ENCODE peak calls at places on chromosomes 2 and 18, in eight cellular contexts. One of them, this sample, is unnamed.

GRCh38 chr2:205133544-205133943 is 548.8 kb upstream of the NRP2 start:
- DNase-seq in GM12878: no peak
- DNase-seq in endothelial cell of umbilical vein: no peak
- DNase-seq in GM23338: no peak
- DNase-seq in HCT116: no peak
- DNase-seq in HepG2: no peak
- DNase-seq in K562: no peak
- DNase-seq in H1: no peak
- DNase-seq in this sample: no peak

GRCh38 chr2:208179028-208179609 is 10.7 kb downstream of the C2orf80 start:
- DNase-seq in GM12878: no peak
- DNase-seq in endothelial cell of umbilical vein: no peak
- DNase-seq in GM23338: peak
- DNase-seq in HCT116: no peak
- DNase-seq in HepG2: peak
- DNase-seq in K562: no peak
- DNase-seq in H1: no peak
- DNase-seq in this sample: no peak

GRCh38 chr2:217897816-217898806 is 104.7 kb downstream of the TNS1 start:
- DNase-seq in GM12878: no peak
- DNase-seq in endothelial cell of umbilical vein: no peak
- DNase-seq in GM23338: no peak
- DNase-seq in HCT116: no peak
- DNase-seq in HepG2: no peak
- DNase-seq in K562: no peak
- DNase-seq in H1: no peak
- DNase-seq in this sample: no peak

GRCh38 chr2:147345246-147345645 is 499.6 kb upstream of the ACVR2A start:
- DNase-seq in GM12878: no peak
- DNase-seq in endothelial cell of umbilical vein: no peak
- DNase-seq in GM23338: no peak
- DNase-seq in HCT116: no peak
- DNase-seq in HepG2: no peak
- DNase-seq in K562: no peak
- DNase-seq in H1: no peak
- DNase-seq in this sample: no peak

GRCh38 chr2:195363496-195363895 is 293.5 kb upstream of the SLC39A10 start:
- DNase-seq in GM12878: no peak
- DNase-seq in endothelial cell of umbilical vein: no peak
- DNase-seq in GM23338: no peak
- DNase-seq in HCT116: no peak
- DNase-seq in HepG2: no peak
- DNase-seq in K562: no peak
- DNase-seq in H1: no peak
- DNase-seq in this sample: no peak

GRCh38 chr2:32849456-32850194 is 97.1 kb upstream of the LTBP1 start:
- DNase-seq in GM12878: no peak
- DNase-seq in endothelial cell of umbilical vein: no peak
- DNase-seq in GM23338: no peak
- DNase-seq in HCT116: no peak
- DNase-seq in HepG2: no peak
- DNase-seq in K562: no peak
- DNase-seq in H1: no peak
- DNase-seq in this sample: no peak

GRCh38 chr2:217162533-217162932 is 302.7 kb upstream of the TNP1 start:
- DNase-seq in GM12878: no peak
- DNase-seq in endothelial cell of umbilical vein: no peak
- DNase-seq in GM23338: no peak
- DNase-seq in HCT116: peak
- DNase-seq in HepG2: peak
- DNase-seq in K562: peak
- DNase-seq in H1: no peak
- DNase-seq in this sample: no peak

GRCh38 chr2:138727956-138728355 is 52.2 kb downstream of the NXPH2 start:
- DNase-seq in GM12878: no peak
- DNase-seq in endothelial cell of umbilical vein: no peak
- DNase-seq in GM23338: peak
- DNase-seq in HCT116: peak
- DNase-seq in HepG2: no peak
- DNase-seq in K562: no peak
- DNase-seq in H1: no peak
- DNase-seq in this sample: no peak

GRCh38 chr2:178296394-178297090 is 102.2 kb downstream of the OSBPL6 start:
- DNase-seq in GM12878: peak
- DNase-seq in endothelial cell of umbilical vein: no peak
- DNase-seq in GM23338: no peak
- DNase-seq in HCT116: no peak
- DNase-seq in HepG2: no peak
- DNase-seq in K562: no peak
- DNase-seq in H1: no peak
- DNase-seq in this sample: no peak

GRCh38 chr2:222774941-222775340 is 85.9 kb upstream of the ACSL3 start:
- DNase-seq in GM12878: no peak
- DNase-seq in endothelial cell of umbilical vein: no peak
- DNase-seq in GM23338: peak
- DNase-seq in HCT116: no peak
- DNase-seq in HepG2: peak
- DNase-seq in K562: no peak
- DNase-seq in H1: no peak
- DNase-seq in this sample: no peak

GRCh38 chr2:136116813-136117390 is 1.0 kb downstream of the CXCR4 start:
- DNase-seq in GM12878: no peak
- DNase-seq in endothelial cell of umbilical vein: no peak
- DNase-seq in GM23338: peak
- DNase-seq in HCT116: no peak
- DNase-seq in HepG2: no peak
- DNase-seq in K562: no peak
- DNase-seq in H1: peak
- DNase-seq in this sample: no peak

GRCh38 chr2:119768731-119769130 is 9.0 kb downstream of the PTPN4 start:
- DNase-seq in GM12878: no peak
- DNase-seq in endothelial cell of umbilical vein: no peak
- DNase-seq in GM23338: no peak
- DNase-seq in HCT116: no peak
- DNase-seq in HepG2: no peak
- DNase-seq in K562: no peak
- DNase-seq in H1: no peak
- DNase-seq in this sample: no peak

GRCh38 chr2:240394549-240394948 is 40.9 kb upstream of the GPC1 start:
- DNase-seq in GM12878: no peak
- DNase-seq in endothelial cell of umbilical vein: no peak
- DNase-seq in GM23338: no peak
- DNase-seq in HCT116: no peak
- DNase-seq in HepG2: no peak
- DNase-seq in K562: no peak
- DNase-seq in H1: no peak
- DNase-seq in this sample: no peak

GRCh38 chr2:182117203-182117602 is 131.6 kb downstream of the PPP1R1C start:
- DNase-seq in GM12878: no peak
- DNase-seq in endothelial cell of umbilical vein: no peak
- DNase-seq in GM23338: no peak
- DNase-seq in HCT116: no peak
- DNase-seq in HepG2: no peak
- DNase-seq in K562: no peak
- DNase-seq in H1: no peak
- DNase-seq in this sample: no peak

GRCh38 chr18:13615432-13615861 is 110.9 kb downstream of the FAM210A start:
- DNase-seq in GM12878: no peak
- DNase-seq in endothelial cell of umbilical vein: no peak
- DNase-seq in GM23338: no peak
- DNase-seq in HCT116: no peak
- DNase-seq in HepG2: no peak
- DNase-seq in K562: no peak
- DNase-seq in H1: no peak
- DNase-seq in this sample: no peak

GRCh38 chr18:46622999-46623398 is 34.0 kb downstream of the LOXHD1 start:
- DNase-seq in GM12878: peak
- DNase-seq in endothelial cell of umbilical vein: no peak
- DNase-seq in GM23338: no peak
- DNase-seq in HCT116: no peak
- DNase-seq in HepG2: no peak
- DNase-seq in K562: no peak
- DNase-seq in H1: no peak
- DNase-seq in this sample: no peak

GRCh38 chr2:169329669-169330554 is 32.4 kb downstream of the LRP2 start:
- DNase-seq in GM12878: no peak
- DNase-seq in endothelial cell of umbilical vein: no peak
- DNase-seq in GM23338: no peak
- DNase-seq in HCT116: no peak
- DNase-seq in HepG2: no peak
- DNase-seq in K562: no peak
- DNase-seq in H1: no peak
- DNase-seq in this sample: no peak

GRCh38 chr18:23038712-23039111 is 96.6 kb upstream of the CABLES1 start:
- DNase-seq in GM12878: no peak
- DNase-seq in endothelial cell of umbilical vein: no peak
- DNase-seq in GM23338: no peak
- DNase-seq in HCT116: no peak
- DNase-seq in HepG2: no peak
- DNase-seq in K562: no peak
- DNase-seq in H1: no peak
- DNase-seq in this sample: peak

GRCh38 chr2:83951378-83951947 is 507.6 kb downstream of the SUCLG1 start:
- DNase-seq in GM12878: no peak
- DNase-seq in endothelial cell of umbilical vein: no peak
- DNase-seq in GM23338: no peak
- DNase-seq in HCT116: no peak
- DNase-seq in HepG2: no peak
- DNase-seq in K562: peak
- DNase-seq in H1: no peak
- DNase-seq in this sample: no peak

GRCh38 chr2:223735659-223736244 is 101.6 kb downstream of the AP1S3 start:
- DNase-seq in GM12878: no peak
- DNase-seq in endothelial cell of umbilical vein: peak
- DNase-seq in GM23338: no peak
- DNase-seq in HCT116: no peak
- DNase-seq in HepG2: no peak
- DNase-seq in K562: no peak
- DNase-seq in H1: no peak
- DNase-seq in this sample: no peak

GRCh38 chr2:172311921-172312345 is 115.5 kb upstream of the ITGA6 start:
- DNase-seq in GM12878: no peak
- DNase-seq in endothelial cell of umbilical vein: peak
- DNase-seq in GM23338: no peak
- DNase-seq in HCT116: no peak
- DNase-seq in HepG2: no peak
- DNase-seq in K562: no peak
- DNase-seq in H1: no peak
- DNase-seq in this sample: no peak

GRCh38 chr2:59256290-59256689 is 1015.2 kb upstream of the FANCL start:
- DNase-seq in GM12878: no peak
- DNase-seq in endothelial cell of umbilical vein: no peak
- DNase-seq in GM23338: no peak
- DNase-seq in HCT116: no peak
- DNase-seq in HepG2: no peak
- DNase-seq in K562: no peak
- DNase-seq in H1: no peak
- DNase-seq in this sample: no peak

GRCh38 chr2:31090188-31090587 is 48.1 kb downstream of the GALNT14 start:
- DNase-seq in GM12878: no peak
- DNase-seq in endothelial cell of umbilical vein: no peak
- DNase-seq in GM23338: no peak
- DNase-seq in HCT116: no peak
- DNase-seq in HepG2: no peak
- DNase-seq in K562: no peak
- DNase-seq in H1: no peak
- DNase-seq in this sample: no peak

GRCh38 chr2:7209776-7210555 is 292.8 kb downstream of the RNF144A start:
- DNase-seq in GM12878: no peak
- DNase-seq in endothelial cell of umbilical vein: no peak
- DNase-seq in GM23338: no peak
- DNase-seq in HCT116: no peak
- DNase-seq in HepG2: no peak
- DNase-seq in K562: no peak
- DNase-seq in H1: no peak
- DNase-seq in this sample: no peak
- TF ChIP-seq EZH2 in GM12878: no peak
- TF ChIP-seq EZH2 in endothelial cell of umbilical vein: no peak
- TF ChIP-seq EZH2 in GM23338: no peak
- TF ChIP-seq EZH2 in HCT116: no peak
- TF ChIP-seq EZH2 in HepG2: no peak
- TF ChIP-seq EZH2 in K562: no peak
- TF ChIP-seq EZH2 in H1: no peak
- TF ChIP-seq EZH2 in this sample: no peak

GRCh38 chr2:176079851-176080539 is 3.8 kb downstream of the EVX2 start:
- DNase-seq in GM12878: no peak
- DNase-seq in endothelial cell of umbilical vein: no peak
- DNase-seq in GM23338: peak
- DNase-seq in HCT116: peak
- DNase-seq in HepG2: no peak
- DNase-seq in K562: peak
- DNase-seq in H1: peak
- DNase-seq in this sample: no peak
- TF ChIP-seq POLR2AphosphoS5 in GM12878: no peak
- TF ChIP-seq POLR2AphosphoS5 in endothelial cell of umbilical vein: no peak
- TF ChIP-seq POLR2AphosphoS5 in GM23338: no peak
- TF ChIP-seq POLR2AphosphoS5 in HCT116: no peak
- TF ChIP-seq POLR2AphosphoS5 in HepG2: no peak
- TF ChIP-seq POLR2AphosphoS5 in K562: no peak
- TF ChIP-seq POLR2AphosphoS5 in H1: no peak
- TF ChIP-seq POLR2AphosphoS5 in this sample: peak

DNA sequence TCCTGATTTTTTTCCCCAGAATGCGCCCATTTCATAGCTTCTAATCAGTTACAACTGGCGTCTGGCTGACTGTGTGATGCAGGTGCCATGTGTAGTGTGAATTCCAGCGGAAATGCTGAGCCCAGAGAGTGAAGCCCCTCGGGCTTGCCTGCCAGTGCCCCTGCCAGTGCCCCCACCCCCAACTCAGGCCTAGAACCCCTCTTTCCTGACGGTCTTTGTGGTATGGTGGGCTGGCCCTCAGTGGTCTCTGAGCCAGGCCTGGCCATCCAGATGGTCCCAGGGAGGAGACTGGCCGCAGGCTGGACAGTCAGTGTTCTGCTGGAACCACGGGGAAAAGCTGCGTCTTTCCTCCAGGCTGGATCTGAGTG is 3.1 kb downstream of the RAMP1 start:
- DNase-seq in GM12878: no peak
- DNase-seq in endothelial cell of umbilical vein: no peak
- DNase-seq in GM23338: no peak
- DNase-seq in HCT116: no peak
- DNase-seq in HepG2: no peak
- DNase-seq in K562: no peak
- DNase-seq in H1: no peak
- DNase-seq in this sample: no peak
- TF ChIP-seq EZH2 in GM12878: no peak
- TF ChIP-seq EZH2 in endothelial cell of umbilical vein: no peak
- TF ChIP-seq EZH2 in GM23338: no peak
- TF ChIP-seq EZH2 in HCT116: no peak
- TF ChIP-seq EZH2 in HepG2: no peak
- TF ChIP-seq EZH2 in K562: no peak
- TF ChIP-seq EZH2 in H1: no peak
- TF ChIP-seq EZH2 in this sample: no peak

DNA sequence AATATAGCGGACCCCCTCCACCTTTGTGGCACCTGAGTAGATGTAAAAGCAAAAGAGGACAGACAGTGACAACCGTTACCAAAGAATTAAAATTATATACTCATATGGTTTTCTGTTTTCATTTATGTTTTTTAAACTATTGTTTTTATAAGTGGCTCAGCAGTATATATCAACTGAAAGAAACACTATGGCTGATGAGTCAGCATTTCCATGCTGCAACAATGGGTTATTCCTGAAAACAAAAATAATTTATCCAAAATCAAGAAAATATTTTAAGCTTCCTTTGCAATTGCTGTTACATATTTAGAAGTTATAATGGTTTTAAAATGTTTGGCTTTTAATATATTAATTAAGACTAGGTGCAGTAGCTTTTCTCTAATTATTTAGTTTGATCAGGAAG is 17.7 kb downstream of the MRPS9 start:
- DNase-seq in GM12878: no peak
- DNase-seq in endothelial cell of umbilical vein: peak
- DNase-seq in GM23338: no peak
- DNase-seq in HCT116: no peak
- DNase-seq in HepG2: no peak
- DNase-seq in K562: no peak
- DNase-seq in H1: no peak
- DNase-seq in this sample: no peak
- TF ChIP-seq POLR2AphosphoS5 in GM12878: no peak
- TF ChIP-seq POLR2AphosphoS5 in endothelial cell of umbilical vein: no peak
- TF ChIP-seq POLR2AphosphoS5 in GM23338: no peak
- TF ChIP-seq POLR2AphosphoS5 in HCT116: no peak
- TF ChIP-seq POLR2AphosphoS5 in HepG2: no peak
- TF ChIP-seq POLR2AphosphoS5 in K562: no peak
- TF ChIP-seq POLR2AphosphoS5 in H1: no peak
- TF ChIP-seq POLR2AphosphoS5 in this sample: no peak

This sample was measured in SK-N-MC.